ENCODE peak calls at places on chromosomes 2 and 18, in six cellular contexts. E, Y, K, I, X and R are unnamed samples.
A peak's percentile ranks its signal among the peaks of the same experiment; 100 is the strongest.

GRCh38 chr2:79131687-79132086 is 11.4 kb downstream of the REG1A start:
- DNase-seq in Y (no peak), E (no peak), I (no peak), X (no peak), K (no peak), R (no peak)

GRCh38 chr18:35389095-35389618 is 12.0 kb upstream of the ZNF396 start:
- DNase-seq in I (no peak), E (no peak), K (no peak), X (no peak), Y (no peak), R (no peak)

GRCh38 chr2:131143803-131144202 is 38.7 kb downstream of the PLEKHB2 start:
- DNase-seq in E (no peak), K (no peak), Y (no peak), I (no peak), X (no peak), R (no peak)

GRCh38 chr2:176553685-176554106 is 284.5 kb downstream of the MTX2 start:
- DNase-seq in X (no peak), K (no peak), Y (peak; percentile 51), E (peak; percentile 66), I (peak; percentile 75), R (peak; percentile 31)

GRCh38 chr2:26054598-26055348 is 20.9 kb downstream of the RAB10 start:
- DNase-seq in Y (no peak), K (no peak), E (no peak), X (no peak), I (no peak), R (no peak)

GRCh38 chr2:45910473-45911060 is 259.1 kb downstream of the PRKCE start:
- DNase-seq in I (no peak), X (no peak), K (no peak), Y (no peak), E (no peak), R (no peak)

GRCh38 chr18:44536619-44537018 is 144.1 kb upstream of the SETBP1 start:
- DNase-seq in Y (no peak), X (no peak), E (no peak), I (no peak), K (no peak), R (peak; percentile 12)

GRCh38 chr2:227796044-227796780 is 17.4 kb upstream of the CCL20 start:
- DNase-seq in X (no peak), K (no peak), I (peak; percentile 68), Y (no peak), E (no peak), R (peak; percentile 97)

GRCh38 chr2:79040967-79041582 is 15.6 kb downstream of the REG3G start:
- DNase-seq in K (no peak), I (peak; percentile 15), X (no peak), E (no peak), Y (no peak), R (peak; percentile 77)

GRCh38 chr2:166184789-166185188 is 57.0 kb upstream of the SCN1A start:
- DNase-seq in X (no peak), I (no peak), Y (no peak), K (no peak), E (no peak), R (no peak)

GRCh38 chr2:184554736-184555135 is 43.6 kb upstream of the ZNF804A start:
- DNase-seq in E (no peak), I (no peak), X (no peak), Y (no peak), K (no peak), R (no peak)

GRCh38 chr2:232539298-232540231 is at the start of gene CHRNG:
- DNase-seq in X (no peak), K (no peak), E (peak; percentile 44), I (no peak), Y (no peak), R (no peak)

GRCh38 chr2:393711-394696 is 106.1 kb upstream of the ALKAL2 start:
- DNase-seq in X (peak; percentile 84), I (peak; percentile 53), K (peak; percentile 47), E (no peak), Y (peak; percentile 10), R (peak; percentile 10)

GRCh38 chr18:36402765-36403396 is 105.4 kb downstream of the FHOD3 start:
- DNase-seq in X (no peak), E (no peak), K (no peak), I (no peak), Y (no peak), R (no peak)

GRCh38 chr2:48601349-48601748 is 16.3 kb upstream of the GTF2A1L start:
- DNase-seq in X (no peak), Y (peak; percentile 65), I (peak; percentile 42), K (no peak), E (no peak), R (peak; percentile 33)

GRCh38 chr2:134431837-134432437 is 178.1 kb downstream of the MGAT5 start:
- DNase-seq in I (peak; percentile 51), E (no peak), Y (no peak), K (no peak), X (no peak), R (no peak)

GRCh38 chr2:37784071-37784758 is 112.8 kb upstream of the CDC42EP3 start:
- DNase-seq in I (no peak), Y (no peak), E (no peak), X (no peak), K (no peak), R (no peak)

GRCh38 chr2:229715895-229716507 is 1.6 kb upstream of the DNER start:
- DNase-seq in E (no peak), Y (peak; percentile 58), I (peak; percentile 62), X (no peak), K (no peak), R (peak; percentile 14)

GRCh38 chr2:111705711-111706323 is 178.2 kb downstream of the ANAPC1 start:
- DNase-seq in Y (peak; percentile 40), I (peak; percentile 45), X (no peak), K (peak; percentile 79), E (no peak), R (no peak)

GRCh38 chr2:217966399-217967068 is 36.3 kb downstream of the TNS1 start:
- DNase-seq in X (peak; percentile 16), I (no peak), K (no peak), E (peak; percentile 22), Y (no peak), R (no peak)
- H3K4me1 ChIP-seq in X (no peaks in the 10 kb centered on the region), I (peaks cover 13% of the 10 kb centered on the region), K (peaks cover 9% of the 10 kb centered on the region), E (peaks cover 31% of the 10 kb centered on the region), Y (no peaks in the 10 kb centered on the region), R (peaks cover 2% of the 10 kb centered on the region)

GRCh38 chr2:170362313-170362795 is 184.4 kb downstream of the MYO3B start:
- DNase-seq in K (no peak), X (no peak), E (no peak), Y (no peak), I (no peak), R (no peak)

GRCh38 chr2:170365003-170365402 is 187.1 kb downstream of the MYO3B start:
- DNase-seq in E (no peak), I (no peak), K (no peak), Y (no peak), X (no peak), R (no peak)

GRCh38 chr2:170361359-170361936 is 183.5 kb downstream of the MYO3B start:
- DNase-seq in K (peak; percentile 21), Y (peak; percentile 78), X (peak; percentile 54), E (no peak), I (peak; percentile 64), R (no peak)

GRCh38 chr2:170360546-170361358 is 182.8 kb downstream of the MYO3B start:
- DNase-seq in K (no peak), E (no peak), X (no peak), Y (peak; percentile 18), I (no peak), R (peak; percentile 79)

DNA sequence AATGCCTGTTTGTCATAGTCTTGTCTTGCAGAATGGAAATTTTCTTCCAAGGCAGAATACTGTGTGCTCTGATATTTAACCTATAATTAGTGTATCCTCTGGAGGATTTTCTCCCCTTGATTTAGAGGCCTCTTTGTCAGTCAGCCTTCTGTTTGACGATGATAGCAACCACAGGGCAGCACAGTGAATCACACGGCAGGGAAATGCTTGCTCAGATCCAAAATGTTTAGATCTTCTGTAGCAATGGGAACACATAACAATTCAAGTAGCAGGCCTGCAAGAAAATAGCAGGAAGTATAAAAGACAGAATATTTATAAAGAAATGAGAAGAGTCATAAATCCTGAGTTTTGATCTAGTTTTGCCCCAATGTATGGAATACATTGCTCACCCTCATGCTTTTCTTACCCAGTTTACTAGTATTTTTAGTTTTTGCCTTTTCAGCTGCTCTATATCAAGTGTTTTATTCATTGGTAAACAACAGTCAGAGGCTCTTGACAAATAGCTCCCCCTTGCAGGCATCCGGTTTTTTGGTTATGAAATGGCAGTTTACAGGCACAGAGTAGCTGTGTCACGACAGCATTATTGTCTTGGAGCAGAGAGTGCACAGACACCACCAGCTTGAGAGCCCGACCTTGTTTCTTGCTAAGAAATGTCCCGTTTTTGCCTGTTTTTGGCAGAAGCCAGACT is 185.1 kb downstream of the MYO3B start:
- DNase-seq in K (no peak), Y (no peak), X (no peak), I (no peak), E (no peak), R (no peak)
- H3K4me1 ChIP-seq in K (no peaks in the 10 kb centered on the region), Y (peaks cover 18% of the 10 kb centered on the region), X (peaks cover 4% of the 10 kb centered on the region), I (no peaks in the 10 kb centered on the region), E (no peaks in the 10 kb centered on the region), R (no peaks in the 10 kb centered on the region)

GRCh38 chr18:45667056-45667455 is 51.8 kb downstream of the SLC14A2 start:
- DNase-seq in E (no peak), X (no peak), Y (no peak), K (no peak), I (no peak), R (no peak)

GRCh38 chr18:45671366-45671765 is 52.6 kb upstream of the SLC14A1 start:
- DNase-seq in I (no peak), K (no peak), E (no peak), Y (no peak), X (no peak), R (no peak)

GRCh38 chr18:45666520-45666919 is 51.2 kb downstream of the SLC14A2 start:
- DNase-seq in I (no peak), K (no peak), Y (no peak), X (no peak), E (no peak), R (peak; percentile 63)

GRCh38 chr18:45672637-45673036 is 51.3 kb upstream of the SLC14A1 start:
- DNase-seq in K (no peak), X (no peak), I (no peak), E (no peak), Y (no peak), R (no peak)

GRCh38 chr18:45670281-45670962 is 53.6 kb upstream of the SLC14A1 start:
- DNase-seq in X (peak; percentile 74), I (no peak), K (no peak), Y (no peak), E (no peak), R (peak; percentile 49)
- H3K4me1 ChIP-seq in X (peaks cover 48% of the 10 kb centered on the region), I (no peaks in the 10 kb centered on the region), K (no peaks in the 10 kb centered on the region), Y (no peaks in the 10 kb centered on the region), E (peaks cover 33% of the 10 kb centered on the region), R (no peaks in the 10 kb centered on the region)

GRCh38 chr2:202014328-202015034 is 19.2 kb upstream of the FZD7 start:
- DNase-seq in X (no peak), E (no peak), I (no peak), Y (no peak), K (no peak), R (peak; percentile 23)
- H3K4me1 ChIP-seq in X (no peaks in the 10 kb centered on the region), E (peaks cover 4% of the 10 kb centered on the region), I (no peaks in the 10 kb centered on the region), Y (no peaks in the 10 kb centered on the region), K (peaks cover 3% of the 10 kb centered on the region), R (no peaks in the 10 kb centered on the region)

GRCh38 chr2:219727771-219728429 is 100.5 kb downstream of the SLC4A3 start:
- DNase-seq in X (no peak), K (no peak), E (no peak), I (no peak), Y (no peak), R (no peak)
- H3K4me1 ChIP-seq in X (no peaks in the 10 kb centered on the region), K (peaks cover 2% of the 10 kb centered on the region), E (no peaks in the 10 kb centered on the region), I (no peaks in the 10 kb centered on the region), Y (no peaks in the 10 kb centered on the region), R (no peaks in the 10 kb centered on the region)